ENCODE peak calls at places on chromosomes 4 and X, in four cellular contexts. N, W, H and A are unnamed samples.

GRCh38 chr4:124753941-124754581 is 41.5 kb upstream of the ANKRD50 start:
- DNase-seq in N (no peak), W (no peak), H (no peak), A (no peak)

GRCh38 chrX:20067709-20068315 is 48.9 kb downstream of the MAP7D2 start:
- DNase-seq in W (peak; percentile 87), N (peak; percentile 55), H (peak; percentile 74), A (no peak)

GRCh38 chr4:178240891-178241290 is 798.7 kb upstream of the AGA start:
- DNase-seq in H (no peak), N (no peak), W (no peak), A (no peak)

GRCh38 chrX:22758807-22759481 is 240.8 kb upstream of the DDX53 start:
- DNase-seq in H (no peak), N (no peak), W (no peak), A (no peak)

GRCh38 chr4:2366252-2367192 is 51.9 kb downstream of the ZFYVE28 start:
- DNase-seq in H (no peak), N (no peak), W (no peak), A (no peak)

GRCh38 chr4:24770111-24770584 is 25.2 kb upstream of the SOD3 start:
- DNase-seq in W (no peak), H (peak; percentile 48), N (no peak), A (no peak)

GRCh38 chr4:158914178-158914577 is 145.4 kb downstream of the FNIP2 start:
- DNase-seq in N (no peak), H (peak; percentile 49), W (no peak), A (no peak)

GRCh38 chr4:7904942-7905341 is 34.7 kb downstream of the AFAP1 start:
- DNase-seq in N (no peak), W (no peak), H (no peak), A (no peak)

GRCh38 chr4:121272526-121272925 is 108.3 kb downstream of the QRFPR start:
- DNase-seq in N (no peak), H (peak; percentile 57), W (no peak), A (no peak)

GRCh38 chr4:139656614-139657486 is 8.8 kb upstream of the MGST2 start:
- DNase-seq in W (peak; percentile 68), N (peak; percentile 41), H (peak; percentile 70), A (no peak)

GRCh38 chrX:15864629-15865028 is 10.0 kb upstream of the AP1S2 start:
- DNase-seq in H (peak; percentile 52), N (no peak), W (no peak), A (no peak)

GRCh38 chr4:75844151-75844662 is 58.0 kb downstream of the PPEF2 start:
- DNase-seq in H (no peak), W (no peak), N (no peak), A (no peak)

GRCh38 chr4:7757501-7758443 is 181.9 kb downstream of the AFAP1 start:
- DNase-seq in W (peak; percentile 59), H (no peak), N (peak; percentile 29), A (no peak)

GRCh38 chr4:87862236-87862635 is 29.5 kb downstream of the MEPE start:
- DNase-seq in N (no peak), W (no peak), H (no peak), A (no peak)

GRCh38 chr4:173051697-173052096 is 116.9 kb upstream of the GALNT7 start:
- DNase-seq in H (no peak), W (no peak), N (no peak), A (no peak)

GRCh38 chr4:186204103-186204559 is 12.8 kb downstream of the CYP4V2 start:
- DNase-seq in W (no peak), H (no peak), N (no peak), A (no peak)

GRCh38 chr4:174005422-174005821 is 278.0 kb downstream of the FBXO8 start:
- DNase-seq in H (no peak), W (no peak), N (no peak), A (no peak)

GRCh38 chr4:144575181-144575580 is 70.8 kb upstream of the HHIP start:
- DNase-seq in H (no peak), W (no peak), N (no peak), A (no peak)

GRCh38 chr4:152591876-152592275 is 56.0 kb upstream of the FBXW7 start:
- DNase-seq in N (no peak), W (no peak), H (no peak), A (no peak)

GRCh38 chrX:55007633-55008032 is 7.5 kb downstream of the APEX2 start:
- DNase-seq in N (no peak), W (no peak), H (peak; percentile 59), A (no peak)

GRCh38 chr4:40176602-40177001 is 20.2 kb upstream of the RHOH start:
- DNase-seq in N (no peak), W (no peak), H (no peak), A (no peak)

GRCh38 chr4:4270529-4270928 is 19.4 kb downstream of the LYAR start:
- DNase-seq in W (no peak), N (no peak), H (no peak), A (no peak)

GRCh38 chrX:39577976-39578962 is 519.5 kb downstream of the BCOR start:
- DNase-seq in N (peak; percentile 20), W (peak; percentile 76), H (no peak), A (no peak)

GRCh38 chrX:131746491-131746968 is 202.7 kb downstream of the OR13H1 start:
- DNase-seq in N (peak; percentile 13), W (peak; percentile 92), H (no peak), A (peak; percentile 27)